ENCODE peak calls at places on chromosome 15, in five cellular contexts. R is ovary, J is pancreas, M is IMR-90, B is cardiac muscle cell. G is an unnamed sample.

GRCh38 chr15:57476533-57476975 is 100.2 kb downstream of the CGNL1 start:
- DNase-seq in R (no peak), J (no peak), M (peak; percentile 70), B (no peak), G (no peak)

GRCh38 chr15:36472672-36473071 is 106.8 kb upstream of the CDIN1 start:
- DNase-seq in R (no peak), J (no peak), M (peak; percentile 35), B (no peak), G (no peak)

GRCh38 chr15:29688981-29689723 is 133.1 kb downstream of the TJP1 start:
- DNase-seq in R (no peak), J (no peak), M (no peak), B (no peak), G (no peak)

GRCh38 chr15:44181410-44181809 is 13.7 kb downstream of the FRMD5 start:
- DNase-seq in R (no peak), J (no peak), M (no peak), B (no peak), G (no peak)

GRCh38 chr15:68683551-68683950 is 104.8 kb downstream of the CORO2B start:
- DNase-seq in R (no peak), J (no peak), M (no peak), B (no peak), G (no peak)

GRCh38 chr15:60172147-60172546 is 168.0 kb downstream of the FOXB1 start:
- DNase-seq in R (no peak), J (no peak), M (no peak), B (no peak), G (no peak)

GRCh38 chr15:83250766-83251165 is 33.7 kb downstream of the BNC1 start:
- DNase-seq in R (no peak), J (no peak), M (no peak), B (no peak), G (no peak)

GRCh38 chr15:63466378-63467192 is 37.8 kb upstream of the USP3 start:
- DNase-seq in R (no peak), J (peak; percentile 49), M (peak; percentile 70), B (peak; percentile 43), G (no peak)

GRCh38 chr15:66698318-66698961 is 3.6 kb upstream of the SMAD6 start:
- DNase-seq in R (peak; percentile 74), J (peak; percentile 60), M (peak; percentile 56), B (peak; percentile 85), G (peak; percentile 42)

GRCh38 chr15:86919581-86919980 is 839.9 kb downstream of the AGBL1 start:
- DNase-seq in R (no peak), J (no peak), M (no peak), B (no peak), G (no peak)

GRCh38 chr15:64813075-64813474 is 12.4 kb downstream of the PIF1 start:
- DNase-seq in R (no peak), J (no peak), M (peak; percentile 44), B (peak; percentile 75), G (no peak)

GRCh38 chr15:31279221-31280036 is 47.2 kb upstream of the KLF13 start:
- DNase-seq in R (no peak), J (no peak), M (no peak), B (no peak), G (no peak)

GRCh38 chr15:31264534-31265089 is 62.0 kb upstream of the KLF13 start:
- DNase-seq in R (no peak), J (no peak), M (no peak), B (no peak), G (no peak)

GRCh38 chr15:63310646-63311045 is 33.2 kb downstream of the APH1B start:
- DNase-seq in R (no peak), J (no peak), M (peak; percentile 77), B (no peak), G (no peak)

GRCh38 chr15:78438595-78439285 is 724 bp downstream of the IREB2 start:
- DNase-seq in R (no peak), J (no peak), M (no peak), B (peak; percentile 61), G (no peak)

GRCh38 chr15:23566070-23567050 is 886 bp downstream of the MKRN3 start:
- DNase-seq in R (no peak), J (no peak), M (no peak), B (no peak), G (no peak)

GRCh38 chr15:23567921-23568320 is 2.4 kb downstream of the MKRN3 start:
- DNase-seq in R (no peak), J (no peak), M (no peak), B (no peak), G (no peak)

GRCh38 chr15:23565395-23566069 is at the start of gene MKRN3:
- DNase-seq in R (no peak), J (no peak), M (peak; percentile 7), B (no peak), G (no peak)

GRCh38 chr15:23561914-23562313 is 3.6 kb upstream of the MKRN3 start:
- DNase-seq in R (no peak), J (no peak), M (no peak), B (no peak), G (no peak)

GRCh38 chr15:23564798-23565394 is 578 bp upstream of the MKRN3 start:
- DNase-seq in R (no peak), J (no peak), M (no peak), B (no peak), G (no peak)
- H3K4me3 ChIP-seq in R (no peak overlapping the region), J (no peak overlapping the region), M (no peak overlapping the region), B (no peak overlapping the region), G (peak overlapping the region; percentile 64)

DNA sequence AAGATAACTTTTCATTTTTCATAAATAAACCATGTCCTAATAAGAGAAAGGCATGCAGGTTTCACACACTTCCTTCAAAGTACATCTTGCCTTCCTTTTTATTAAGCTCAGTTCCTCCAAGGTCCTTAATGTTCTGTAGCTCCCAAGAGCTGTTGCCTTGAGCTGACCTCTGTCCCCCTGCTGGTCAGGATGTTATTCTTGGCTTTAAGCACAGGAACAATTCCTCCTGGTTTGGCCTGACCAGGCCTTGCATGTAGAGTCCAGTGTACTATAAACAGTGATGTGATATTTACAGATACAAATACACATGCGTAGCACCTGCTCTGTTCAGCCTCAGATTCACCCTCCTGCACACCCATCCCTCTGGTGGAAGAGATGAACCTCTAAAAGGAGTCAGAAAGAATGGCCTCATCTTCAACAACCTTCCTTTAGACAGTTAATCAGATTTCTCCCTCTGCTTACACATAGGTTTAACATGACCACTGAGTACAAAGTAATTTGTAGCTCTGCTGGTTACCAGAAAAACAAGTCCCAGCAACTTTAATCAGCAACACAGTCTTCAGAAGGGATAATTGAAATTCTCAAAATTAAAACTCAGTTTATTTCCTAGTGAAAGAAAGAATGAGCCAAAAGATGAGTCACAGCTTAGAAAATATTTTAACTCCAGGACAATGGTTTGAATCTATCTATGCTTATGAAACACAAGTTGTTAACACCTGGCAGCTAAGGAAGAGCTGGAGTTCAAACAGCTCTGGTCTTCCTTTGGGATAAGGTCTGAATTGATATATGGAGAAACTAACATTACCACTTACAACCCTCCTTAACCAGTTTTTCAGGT is 46.5 kb downstream of the PTPN9 start:
- DNase-seq in R (peak; percentile 48), J (peak; percentile 40), M (peak; percentile 88), B (peak; percentile 67), G (peak; percentile 7)
- TF ChIP-seq CTCF in R (peak; percentile 66), J (no peak), M (peak; percentile 23), B (peak; percentile 47), G (peak; percentile 35)

GRCh38 chr15:90912770-90913075 is 9.6 kb downstream of the MAN2A2 start:
- DNase-seq in R (no peak), J (no peak), M (no peak), B (no peak), G (no peak)

GRCh38 chr15:90909976-90910375 is 6.9 kb downstream of the MAN2A2 start:
- DNase-seq in R (no peak), J (no peak), M (no peak), B (no peak), G (no peak)

GRCh38 chr15:90911302-90911623 is 8.2 kb downstream of the MAN2A2 start:
- DNase-seq in R (no peak), J (no peak), M (no peak), B (no peak), G (no peak)

GRCh38 chr15:90911906-90912769 is 9.0 kb downstream of the MAN2A2 start:
- DNase-seq in R (no peak), J (no peak), M (no peak), B (no peak), G (no peak)

DNA sequence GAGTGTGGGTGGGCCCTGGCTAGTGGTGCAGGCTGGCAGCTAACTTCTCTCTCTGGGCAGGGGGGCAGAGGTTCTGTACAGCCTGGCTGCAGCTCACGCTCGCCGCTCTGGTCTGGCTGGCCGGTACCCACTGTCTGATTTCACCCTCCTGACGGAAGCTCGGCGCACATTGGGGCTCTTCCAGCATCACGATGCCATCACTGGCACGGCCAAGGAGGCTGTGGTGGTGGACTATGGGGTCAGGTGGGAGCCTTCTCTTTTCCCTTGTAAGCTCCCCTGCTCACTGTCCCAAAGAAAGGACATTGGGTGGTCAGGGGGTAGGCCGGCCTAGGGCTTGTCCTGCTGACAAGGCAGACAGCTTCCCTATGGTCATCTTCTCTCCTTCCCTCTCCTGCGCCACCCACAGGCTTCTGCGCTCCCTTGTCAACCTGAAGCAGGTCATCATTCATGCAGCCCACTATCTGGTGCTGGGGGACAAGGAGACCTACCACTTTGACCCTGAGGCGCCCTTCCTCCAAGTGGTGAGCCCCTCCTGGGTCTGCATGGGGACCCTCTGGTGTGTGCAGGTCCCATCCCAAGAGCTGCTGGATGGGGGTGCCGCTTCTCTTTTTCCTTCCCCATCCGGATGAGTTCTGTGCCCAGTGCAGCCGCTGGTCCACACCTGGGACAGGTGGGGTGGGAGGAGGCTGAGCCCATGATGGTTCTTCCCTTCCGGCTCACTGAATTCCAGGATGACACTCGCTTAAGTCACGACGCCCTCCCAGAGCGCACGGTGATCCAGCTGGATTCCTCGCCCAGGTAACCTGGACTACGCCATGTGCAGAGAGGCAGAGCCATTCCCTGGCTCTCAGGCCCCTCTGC is 7.6 kb downstream of the MAN2A2 start:
- DNase-seq in R (no peak), J (no peak), M (no peak), B (no peak), G (no peak)
- H3K4me3 ChIP-seq in R (no peak overlapping the region), J (no peak overlapping the region), M (no peak overlapping the region), B (no peak overlapping the region), G (no peak overlapping the region)

GRCh38 chr15:91525746-91526145 is 327.8 kb upstream of the SLCO3A1 start:
- DNase-seq in R (no peak), J (no peak), M (no peak), B (no peak), G (no peak)

GRCh38 chr15:91524534-91524933 is 329.0 kb upstream of the SLCO3A1 start:
- DNase-seq in R (no peak), J (no peak), M (no peak), B (no peak), G (no peak)

GRCh38 chr15:91521996-91522395 is 331.5 kb upstream of the SLCO3A1 start:
- DNase-seq in R (no peak), J (no peak), M (peak; percentile 82), B (no peak), G (no peak)

GRCh38 chr15:91520848-91521247 is 332.7 kb upstream of the SLCO3A1 start:
- DNase-seq in R (no peak), J (no peak), M (peak; percentile 86), B (no peak), G (no peak)

DNA sequence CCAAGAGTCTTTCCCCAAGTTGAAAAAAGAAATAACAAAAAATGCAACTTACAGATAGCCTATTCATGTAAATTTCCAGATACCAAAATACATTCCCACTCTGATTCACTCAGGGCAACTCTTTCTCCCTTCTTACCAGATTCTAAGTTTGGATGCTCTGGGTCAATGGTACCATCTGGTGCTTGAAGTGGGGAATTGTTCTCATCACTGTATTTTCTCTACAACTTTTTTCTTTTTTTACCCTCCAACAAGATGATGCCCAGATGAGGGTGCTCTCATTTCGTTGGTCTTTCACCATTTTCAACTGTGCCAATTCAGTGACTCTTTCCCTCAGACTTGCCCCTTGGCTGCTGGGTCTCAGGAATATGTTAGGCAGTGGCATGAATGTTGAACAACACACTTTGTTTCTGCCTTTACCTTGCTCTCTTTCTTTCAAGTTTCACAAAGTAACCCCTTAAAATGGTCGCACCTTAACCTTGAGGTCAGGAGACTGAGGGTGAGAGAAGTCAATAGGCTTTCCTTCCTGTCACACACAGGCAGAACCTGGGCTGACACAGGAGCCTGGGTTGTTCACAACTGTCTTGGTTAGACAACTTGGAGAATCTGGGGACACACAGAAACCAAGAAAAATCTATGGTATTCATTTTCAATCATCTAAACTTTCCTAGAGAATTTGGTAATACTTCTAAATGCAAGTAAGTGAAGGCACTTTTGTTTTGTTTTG is 330.7 kb upstream of the SLCO3A1 start:
- DNase-seq in R (no peak), J (no peak), M (peak; percentile 80), B (no peak), G (no peak)
- TF ChIP-seq CTCF in R (no peak), J (no peak), M (peak; percentile 94), B (no peak), G (no peak)